ENCODE peak calls at places on chromosomes 6 and 20, in four cellular contexts. One of them, this sample, is unnamed. For H3K4me1 and H3K9me3, the result is how much of the 10 kb centered on the place peaks cover.

GRCh38 chr6:28383235-28384142 is 16.1 kb downstream of the ZSCAN12 start:
- DNase-seq in Karpas-422: peak
- DNase-seq in SJSA1: no peak
- DNase-seq in fibroblast of lung: peak
- DNase-seq in this sample: peak

GRCh38 chr6:116106146-116106545 is 5.5 kb downstream of the NT5DC1 start:
- DNase-seq in Karpas-422: no peak
- DNase-seq in SJSA1: no peak
- DNase-seq in fibroblast of lung: peak
- DNase-seq in this sample: no peak

GRCh38 chr20:60565093-60565492 is 606.9 kb downstream of the CDH26 start:
- DNase-seq in Karpas-422: no peak
- DNase-seq in SJSA1: no peak
- DNase-seq in fibroblast of lung: no peak
- DNase-seq in this sample: no peak

GRCh38 chr6:37127961-37128862 is 41.7 kb upstream of the PIM1 start:
- DNase-seq in Karpas-422: no peak
- DNase-seq in SJSA1: peak
- DNase-seq in fibroblast of lung: peak
- DNase-seq in this sample: no peak

GRCh38 chr6:30841644-30842504 is 42.4 kb upstream of the DDR1 start:
- DNase-seq in Karpas-422: no peak
- DNase-seq in SJSA1: no peak
- DNase-seq in fibroblast of lung: peak
- DNase-seq in this sample: no peak

GRCh38 chr6:152271681-152272464 is 365.3 kb downstream of the SYNE1 start:
- DNase-seq in Karpas-422: no peak
- DNase-seq in SJSA1: no peak
- DNase-seq in fibroblast of lung: peak
- DNase-seq in this sample: peak

GRCh38 chr6:137423444-137424168 is 70.6 kb downstream of the OLIG3 start:
- DNase-seq in Karpas-422: peak
- DNase-seq in SJSA1: no peak
- DNase-seq in fibroblast of lung: no peak
- DNase-seq in this sample: no peak

GRCh38 chr20:10090588-10091166 is 55.9 kb downstream of the ANKEF1 start:
- DNase-seq in Karpas-422: peak
- DNase-seq in SJSA1: peak
- DNase-seq in fibroblast of lung: peak
- DNase-seq in this sample: peak

GRCh38 chr6:134495893-134496253 is 178.0 kb upstream of the SGK1 start:
- DNase-seq in Karpas-422: no peak
- DNase-seq in SJSA1: no peak
- DNase-seq in fibroblast of lung: no peak
- DNase-seq in this sample: no peak

GRCh38 chr6:97068211-97068610 is 143.7 kb downstream of the KLHL32 start:
- DNase-seq in Karpas-422: peak
- DNase-seq in SJSA1: peak
- DNase-seq in fibroblast of lung: peak
- DNase-seq in this sample: no peak

GRCh38 chr6:14317616-14318015 is 200.0 kb downstream of the CD83 start:
- DNase-seq in Karpas-422: no peak
- DNase-seq in SJSA1: no peak
- DNase-seq in fibroblast of lung: no peak
- DNase-seq in this sample: no peak

GRCh38 chr6:138592698-138593097 is 93.4 kb upstream of the NHSL1 start:
- DNase-seq in Karpas-422: peak
- DNase-seq in SJSA1: no peak
- DNase-seq in fibroblast of lung: no peak
- DNase-seq in this sample: no peak

GRCh38 chr6:40328376-40328987 is 258.7 kb downstream of the LRFN2 start:
- DNase-seq in Karpas-422: peak
- DNase-seq in SJSA1: no peak
- DNase-seq in fibroblast of lung: no peak
- DNase-seq in this sample: no peak

GRCh38 chr6:26415036-26415614 is 13.1 kb downstream of the BTN3A1 start:
- DNase-seq in Karpas-422: no peak
- DNase-seq in SJSA1: no peak
- DNase-seq in fibroblast of lung: no peak
- DNase-seq in this sample: no peak

GRCh38 chr6:9401936-9402335 is 966.6 kb upstream of the SLC35B3 start:
- DNase-seq in Karpas-422: no peak
- DNase-seq in SJSA1: no peak
- DNase-seq in fibroblast of lung: peak
- DNase-seq in this sample: no peak

GRCh38 chr6:156175971-156176421 is 601.2 kb upstream of the ARID1B start:
- DNase-seq in Karpas-422: peak
- DNase-seq in SJSA1: no peak
- DNase-seq in fibroblast of lung: no peak
- DNase-seq in this sample: peak

GRCh38 chr6:130843575-130844320 is 16.5 kb downstream of the SMLR1 start:
- DNase-seq in Karpas-422: peak
- DNase-seq in SJSA1: peak
- DNase-seq in fibroblast of lung: peak
- DNase-seq in this sample: no peak

GRCh38 chr6:128235556-128235955 is 284.8 kb downstream of the PTPRK start:
- DNase-seq in Karpas-422: no peak
- DNase-seq in SJSA1: no peak
- DNase-seq in fibroblast of lung: peak
- DNase-seq in this sample: no peak

GRCh38 chr6:106223300-106223930 is 102.1 kb downstream of the ATG5 start:
- DNase-seq in Karpas-422: peak
- DNase-seq in SJSA1: peak
- DNase-seq in fibroblast of lung: peak
- DNase-seq in this sample: peak

GRCh38 chr6:136762022-136762975 is 30.0 kb downstream of the MAP3K5 start:
- DNase-seq in Karpas-422: no peak
- DNase-seq in SJSA1: no peak
- DNase-seq in fibroblast of lung: no peak
- DNase-seq in this sample: no peak

GRCh38 chr6:17842934-17843821 is 136.5 kb upstream of the NUP153 start:
- DNase-seq in Karpas-422: no peak
- DNase-seq in SJSA1: no peak
- DNase-seq in fibroblast of lung: no peak
- DNase-seq in this sample: no peak

GRCh38 chr6:152426276-152426675 is 210.9 kb downstream of the SYNE1 start:
- DNase-seq in Karpas-422: no peak
- DNase-seq in SJSA1: no peak
- DNase-seq in fibroblast of lung: no peak
- DNase-seq in this sample: no peak

GRCh38 chr20:48051810-48052491 is 266.7 kb upstream of the SULF2 start:
- DNase-seq in Karpas-422: no peak
- DNase-seq in SJSA1: peak
- DNase-seq in fibroblast of lung: peak
- DNase-seq in this sample: no peak
- H3K27ac ChIP-seq in Karpas-422: no peak
- H3K27ac ChIP-seq in SJSA1: peak
- H3K27ac ChIP-seq in fibroblast of lung: no peak
- H3K27ac ChIP-seq in this sample: no peak

GRCh38 chr20:36145877-36146707 is 8.4 kb upstream of the EPB41L1 start:
- DNase-seq in Karpas-422: no peak
- DNase-seq in SJSA1: no peak
- DNase-seq in fibroblast of lung: peak
- DNase-seq in this sample: peak
- H3K4me1 ChIP-seq in Karpas-422: under half
- H3K4me1 ChIP-seq in SJSA1: under half
- H3K4me1 ChIP-seq in fibroblast of lung: under half
- H3K4me1 ChIP-seq in this sample: under half

DNA sequence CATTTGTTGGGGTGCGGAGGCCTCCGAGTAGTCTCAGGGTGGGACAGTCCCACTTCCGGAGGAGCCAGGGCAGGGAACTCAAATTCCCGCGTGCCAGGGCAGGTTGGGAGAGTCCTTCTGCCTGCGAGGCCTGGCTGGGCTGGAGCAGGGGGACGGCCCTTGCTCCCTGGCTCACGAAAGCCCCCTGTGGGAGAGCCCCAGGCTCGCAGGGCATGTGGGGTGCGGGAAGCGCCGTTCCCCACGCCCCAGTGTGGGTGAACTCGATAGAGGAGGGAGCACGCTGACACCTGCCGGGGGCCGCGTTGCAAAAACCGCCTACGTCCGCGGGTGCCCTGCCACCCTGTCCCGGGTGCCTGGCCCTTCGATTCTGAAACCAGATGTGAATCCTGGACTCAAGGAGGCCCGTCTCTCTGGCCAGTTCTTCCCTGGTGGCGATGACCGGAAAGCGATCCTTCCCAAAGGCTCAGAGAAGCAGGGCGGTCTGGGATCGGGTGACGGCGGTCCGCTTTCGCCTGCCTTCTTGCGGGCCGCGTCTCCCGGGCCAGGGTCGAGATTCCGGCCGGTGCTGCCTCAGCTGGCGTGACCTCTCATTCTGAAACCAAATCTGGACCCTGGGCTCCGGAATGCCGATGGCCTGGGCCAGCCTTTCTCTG is 1846.5 kb upstream of the DEFB115 start:
- DNase-seq in Karpas-422: no peak
- DNase-seq in SJSA1: no peak
- DNase-seq in fibroblast of lung: no peak
- DNase-seq in this sample: no peak
- H3K9me3 ChIP-seq in Karpas-422: under half
- H3K9me3 ChIP-seq in SJSA1: under half
- H3K9me3 ChIP-seq in fibroblast of lung: under half
- H3K9me3 ChIP-seq in this sample: under half

GRCh38 chr6:169843991-169844390 is 92.6 kb downstream of the ERMARD start:
- DNase-seq in Karpas-422: no peak
- DNase-seq in SJSA1: no peak
- DNase-seq in fibroblast of lung: no peak
- DNase-seq in this sample: no peak
- H3K27ac ChIP-seq in Karpas-422: no peak
- H3K27ac ChIP-seq in SJSA1: no peak
- H3K27ac ChIP-seq in fibroblast of lung: no peak
- H3K27ac ChIP-seq in this sample: no peak